ENCODE peak calls at places on chromosomes 4 and X, in five cellular contexts. L, J, X, Z and U are unnamed samples.

GRCh38 chr4:8832130-8832930 is 39.3 kb downstream of the HMX1 start:
- DNase-seq in L (peak), J (no peak), X (no peak), Z (no peak), U (no peak)

GRCh38 chrX:3549442-3549875 is 164.0 kb downstream of the PRKX start:
- DNase-seq in L (no peak), J (no peak), X (no peak), Z (no peak), U (peak)

GRCh38 chrX:145506225-145506624 is 258.9 kb downstream of the SPANXN1 start:
- DNase-seq in L (no peak), J (no peak), X (no peak), Z (no peak), U (no peak)

GRCh38 chr4:79852305-79852730 is 220.7 kb downstream of the ANTXR2 start:
- DNase-seq in L (no peak), J (peak), X (no peak), Z (no peak), U (peak)

GRCh38 chr4:125317526-125317880 is 2.7 kb downstream of the FAT4 start:
- DNase-seq in L (no peak), J (peak), X (no peak), Z (no peak), U (peak)

GRCh38 chr4:14221176-14221575 is 593.7 kb upstream of the BOD1L1 start:
- DNase-seq in L (no peak), J (peak), X (no peak), Z (no peak), U (peak)

GRCh38 chr4:58247792-58248191 is 1137.6 kb upstream of the IGFBP7 start:
- DNase-seq in L (no peak), J (no peak), X (no peak), Z (no peak), U (no peak)

GRCh38 chr4:163672751-163673150 is 178.3 kb downstream of the TMA16 start:
- DNase-seq in L (no peak), J (no peak), X (no peak), Z (no peak), U (no peak)

GRCh38 chrX:29841750-29842149 is 373.6 kb upstream of the MAGEB2 start:
- DNase-seq in L (no peak), J (peak), X (no peak), Z (no peak), U (no peak)

GRCh38 chr4:56156141-56156540 is 207.4 kb downstream of the CEP135 start:
- DNase-seq in L (no peak), J (no peak), X (no peak), Z (no peak), U (no peak)

GRCh38 chrX:41142130-41142529 is 56.9 kb downstream of the USP9X start:
- DNase-seq in L (no peak), J (no peak), X (no peak), Z (no peak), U (no peak)

GRCh38 chr4:11428701-11429571 is at the start of gene HS3ST1:
- DNase-seq in L (peak), J (peak), X (peak), Z (peak), U (peak)

GRCh38 chr4:185562531-185562930 is 27.2 kb upstream of the PDLIM3 start:
- DNase-seq in L (no peak), J (no peak), X (no peak), Z (no peak), U (no peak)

GRCh38 chrX:155819966-155820491 is 61.1 kb upstream of the VAMP7 start:
- DNase-seq in L (no peak), J (peak), X (peak), Z (no peak), U (peak)

GRCh38 chrX:153460826-153461225 is 9.6 kb downstream of the HAUS7 start:
- DNase-seq in L (peak), J (peak), X (peak), Z (no peak), U (no peak)

GRCh38 chr4:137310593-137311490 is 221.5 kb downstream of the PCDH18 start:
- DNase-seq in L (no peak), J (peak), X (no peak), Z (no peak), U (peak)